ENCODE peak calls at places on chromosomes 7 and 10, in eight cellular contexts. W is activated naive CD8-positive, alpha-beta T cell treated with anti-CD3 and anti-CD28 coated beads, Interleukin-2, amount 50 U/mL, for 16 hours; N is globus pallidus; K is fibroblast of mammary gland; M is renal cortical epithelial cell; T is NCI-H526; B is AG09319; F is Daoy. S is an unnamed sample.

GRCh38 chr7:30831227-30831626 is 60.0 kb downstream of the MINDY4 start:
- DNase-seq in W (no peak), N (no peak), K (no peak), M (no peak), T (no peak), B (no peak), F (no peak), S (no peak)

GRCh38 chr7:6438427-6438826 is 9.3 kb downstream of the DAGLB start:
- DNase-seq in W (no peak), N (no peak), K (no peak), M (no peak), T (no peak), B (no peak), F (no peak), S (no peak)

GRCh38 chr10:97165499-97165898 is 20.3 kb downstream of the SLIT1 start:
- DNase-seq in W (no peak), N (no peak), K (no peak), M (no peak), T (no peak), B (no peak), F (no peak), S (no peak)

GRCh38 chr10:89684604-89685003 is 16.8 kb upstream of the KIF20B start:
- DNase-seq in W (no peak), N (no peak), K (peak), M (no peak), T (no peak), B (no peak), F (peak), S (no peak)

GRCh38 chr7:116259821-116260440 is 49.6 kb downstream of the TES start:
- DNase-seq in W (no peak), N (no peak), K (peak), M (peak), T (no peak), B (no peak), F (peak), S (no peak)

GRCh38 chr10:49056356-49056755 is 59.0 kb downstream of the VSTM4 start:
- DNase-seq in W (no peak), N (no peak), K (no peak), M (peak), T (no peak), B (no peak), F (peak), S (no peak)

GRCh38 chr10:114520453-114520852 is 116.2 kb upstream of the AFAP1L2 start:
- DNase-seq in W (no peak), N (no peak), K (peak), M (peak), T (no peak), B (peak), F (peak), S (no peak)

GRCh38 chr7:122412886-122413285 is 108.3 kb upstream of the FEZF1 start:
- DNase-seq in W (no peak), N (no peak), K (peak), M (peak), T (no peak), B (peak), F (peak), S (no peak)

GRCh38 chr10:34758447-34758996 is 56.6 kb downstream of the PARD3 start:
- DNase-seq in W (no peak), N (no peak), K (peak), M (peak), T (no peak), B (no peak), F (peak), S (no peak)

GRCh38 chr10:3935141-3935540 is 150.1 kb upstream of the KLF6 start:
- DNase-seq in W (peak), N (no peak), K (peak), M (peak), T (no peak), B (no peak), F (peak), S (peak)

GRCh38 chr10:78706256-78706655 is 362.5 kb upstream of the ZMIZ1 start:
- DNase-seq in W (no peak), N (no peak), K (peak), M (peak), T (no peak), B (no peak), F (peak), S (no peak)

GRCh38 chr7:40808409-40808942 is 673.7 kb downstream of the SUGCT start:
- DNase-seq in W (no peak), N (no peak), K (peak), M (peak), T (no peak), B (peak), F (peak), S (no peak)

GRCh38 chr7:24812313-24812945 is 55.2 kb upstream of the GSDME start:
- DNase-seq in W (no peak), N (peak), K (peak), M (peak), T (no peak), B (no peak), F (peak), S (no peak)

GRCh38 chr7:150963707-150964559 is 14.2 kb downstream of the KCNH2 start:
- DNase-seq in W (no peak), N (no peak), K (no peak), M (no peak), T (no peak), B (no peak), F (no peak), S (no peak)

GRCh38 chr7:97004931-97005763 is at the start of gene DLX6:
- DNase-seq in W (no peak), N (peak), K (peak), M (no peak), T (peak), B (peak), F (peak), S (no peak)

S was measured in activated CD4-positive, CD25-positive, alpha-beta regulatory T cell.